ENCODE peak calls at places on chromosomes 3 and 15, in six cellular contexts. W, N, X, I, V and H are unnamed samples.

GRCh38 chr15:70316059-70316600 is 218.4 kb upstream of the TLE3 start:
- DNase-seq in N (no peak), V (no peak), I (no peak), X (no peak), W (no peak), H (no peak)

GRCh38 chr3:10560060-10560861 is 54.9 kb upstream of the ATP2B2 start:
- DNase-seq in W (no peak), I (no peak), V (peak), N (no peak), X (no peak), H (no peak)

GRCh38 chr15:57751177-57751800 is 44.8 kb downstream of the POLR2M start:
- DNase-seq in X (no peak), W (no peak), V (no peak), N (no peak), I (no peak), H (no peak)

GRCh38 chr15:38817427-38818155 is 253.0 kb upstream of the RASGRP1 start:
- DNase-seq in I (peak), W (peak), X (peak), N (peak), V (peak), H (peak)

GRCh38 chr3:134650431-134651346 is at the start of gene KY:
- DNase-seq in V (peak), N (peak), W (no peak), X (peak), I (peak), H (peak)

GRCh38 chr3:159865042-159865579 is 123.5 kb upstream of the IL12A start:
- DNase-seq in N (no peak), X (no peak), W (no peak), I (no peak), V (no peak), H (no peak)

GRCh38 chr3:49351521-49352011 is 6.6 kb downstream of the GPX1 start:
- DNase-seq in W (no peak), I (no peak), V (no peak), X (no peak), N (no peak), H (no peak)

GRCh38 chr3:36944641-36945270 is at the start of gene TRANK1:
- DNase-seq in I (no peak), X (peak), N (peak), W (peak), V (peak), H (peak)

GRCh38 chr3:11544413-11545181 is 99.1 kb downstream of the VGLL4 start:
- DNase-seq in X (no peak), I (no peak), N (no peak), W (no peak), V (no peak), H (peak)

GRCh38 chr3:153595186-153595815 is 433.3 kb downstream of the RAP2B start:
- DNase-seq in X (no peak), N (no peak), I (no peak), V (no peak), W (no peak), H (no peak)

GRCh38 chr3:117600666-117601065 is 891.1 kb downstream of the TUSC7 start:
- DNase-seq in X (no peak), N (no peak), V (no peak), I (no peak), W (no peak), H (no peak)

GRCh38 chr3:136893848-136894443 is 31.9 kb downstream of the NCK1 start:
- DNase-seq in N (no peak), I (no peak), W (no peak), X (no peak), V (no peak), H (no peak)

GRCh38 chr3:61168286-61168685 is 83.0 kb downstream of the FHIT start:
- DNase-seq in N (no peak), W (no peak), X (no peak), I (no peak), V (no peak), H (no peak)

GRCh38 chr3:167694121-167694520 is 40.4 kb upstream of the WDR49 start:
- DNase-seq in W (no peak), N (no peak), I (no peak), V (no peak), X (no peak), H (no peak)

GRCh38 chr15:100768501-100768931 is 111.1 kb upstream of the ALDH1A3 start:
- DNase-seq in W (no peak), X (no peak), N (no peak), I (no peak), V (no peak), H (no peak)

GRCh38 chr3:90184861-90185260 is 1077.4 kb downstream of the EPHA3 start:
- DNase-seq in X (no peak), V (no peak), N (no peak), I (no peak), W (no peak), H (no peak)

GRCh38 chr3:197202694-197203093 is 95.7 kb downstream of the DLG1 start:
- DNase-seq in W (no peak), N (no peak), I (no peak), V (no peak), X (no peak), H (no peak)

GRCh38 chr15:81829918-81830317 is 215.9 kb downstream of the MEX3B start:
- DNase-seq in W (no peak), X (no peak), I (no peak), N (no peak), V (no peak), H (no peak)

GRCh38 chr3:63912768-63913588 is 795 bp upstream of the SCAANT1 start:
- DNase-seq in V (peak), N (peak), W (no peak), X (peak), I (peak), H (peak)

GRCh38 chr15:88702983-88703382 is 64.2 kb downstream of the ISG20 start:
- DNase-seq in I (no peak), V (no peak), N (no peak), W (no peak), X (no peak), H (no peak)

GRCh38 chr3:229262-229661 is 32.7 kb downstream of the CHL1 start:
- DNase-seq in X (no peak), N (no peak), W (no peak), I (no peak), V (no peak), H (no peak)

GRCh38 chr3:37765591-37766219 is 96.0 kb upstream of the CTDSPL start:
- DNase-seq in I (no peak), V (no peak), N (no peak), X (no peak), W (no peak), H (no peak)

GRCh38 chr3:194364314-194364651 is 5.3 kb downstream of the LRRC15 start:
- DNase-seq in X (no peak), V (no peak), I (no peak), W (no peak), N (no peak), H (no peak)

GRCh38 chr3:71754610-71755253 is 1.1 kb downstream of the GPR27 start:
- DNase-seq in W (no peak), I (no peak), V (no peak), X (peak), N (no peak), H (no peak)

GRCh38 chr3:98434412-98434811 is 28.6 kb upstream of the OR5K1 start:
- DNase-seq in N (no peak), I (no peak), X (no peak), V (no peak), W (no peak), H (no peak)

GRCh38 chr3:152258448-152259302 is 10.1 kb upstream of the MBNL1 start:
- DNase-seq in X (peak), I (no peak), W (peak), V (peak), N (peak), H (peak)

GRCh38 chr3:122105626-122106025 is 50.5 kb downstream of the CD86 start:
- DNase-seq in N (no peak), X (no peak), W (no peak), I (no peak), V (no peak), H (no peak)

GRCh38 chr3:184642623-184643308 is 69.1 kb downstream of the MAGEF1 start:
- DNase-seq in N (no peak), W (no peak), X (no peak), I (no peak), V (no peak), H (no peak)

GRCh38 chr15:51837784-51838183 is 8.3 kb downstream of the TMOD3 start:
- DNase-seq in I (no peak), V (no peak), N (no peak), X (no peak), W (no peak), H (no peak)

GRCh38 chr3:108477511-108478147 is 32.8 kb downstream of the MYH15 start:
- DNase-seq in X (no peak), N (peak), V (peak), I (peak), W (peak), H (peak)

GRCh38 chr15:90583471-90584252 is 53.9 kb downstream of the CRTC3 start:
- DNase-seq in I (no peak), X (no peak), W (no peak), N (no peak), V (no peak), H (no peak)